ENCODE peak calls at places on chromosomes 16 and 17, in seven cellular contexts. Q, K, D, O, X, I and A are unnamed samples.

GRCh38 chr17:144936-145670 is 7.7 kb downstream of the SCGB1C2 start:
- DNase-seq in D (peak; percentile 13), I (no peak), Q (no peak), K (peak; percentile 2), O (peak; percentile 27), X (no peak), A (no peak)

GRCh38 chr17:5537251-5537650 is 47.1 kb downstream of the NLRP1 start:
- DNase-seq in Q (no peak), D (no peak), K (no peak), I (no peak), X (no peak), O (no peak), A (no peak)

GRCh38 chr17:61230461-61230860 is 169.2 kb upstream of the TBX2 start:
- DNase-seq in O (no peak), K (no peak), X (no peak), Q (no peak), I (no peak), D (no peak), A (no peak)

GRCh38 chr16:17261197-17261858 is 209.4 kb downstream of the XYLT1 start:
- DNase-seq in D (no peak), K (no peak), Q (no peak), O (no peak), I (no peak), X (no peak), A (no peak)

GRCh38 chr16:89958068-89958467 is 9.5 kb downstream of the DEF8 start:
- DNase-seq in I (no peak), D (peak; percentile 65), Q (no peak), O (no peak), K (peak; percentile 20), X (no peak), A (peak; percentile 90)

GRCh38 chr16:12330541-12330940 is 354.0 kb downstream of the SNX29 start:
- DNase-seq in I (no peak), D (no peak), X (no peak), K (peak; percentile 17), O (no peak), Q (no peak), A (no peak)

GRCh38 chr17:77529328-77529650 is 388.5 kb downstream of the SEC14L1 start:
- DNase-seq in K (no peak), I (no peak), Q (no peak), X (no peak), D (no peak), O (no peak), A (no peak)

GRCh38 chr16:74186589-74186988 is 110.0 kb upstream of the PSMD7 start:
- DNase-seq in I (no peak), D (no peak), Q (no peak), K (no peak), O (no peak), X (no peak), A (no peak)

GRCh38 chr17:71905632-71906031 is 215.2 kb upstream of the SOX9 start:
- DNase-seq in K (no peak), D (no peak), X (no peak), Q (no peak), O (no peak), I (no peak), A (no peak)

GRCh38 chr16:4273858-4274291 is 1.1 kb upstream of the TFAP4 start:
- DNase-seq in O (peak; percentile 72), D (peak; percentile 81), I (peak; percentile 64), X (no peak), Q (peak; percentile 60), K (peak; percentile 70), A (peak; percentile 52)

GRCh38 chr17:81518785-81519283 is 6.2 kb upstream of the ACTG1 start:
- DNase-seq in I (no peak), K (no peak), D (peak; percentile 82), O (peak; percentile 76), Q (peak; percentile 52), X (no peak), A (no peak)

GRCh38 chr17:81519284-81520020 is 6.9 kb upstream of the ACTG1 start:
- DNase-seq in X (no peak), Q (peak; percentile 82), D (peak; percentile 84), I (peak; percentile 72), K (no peak), O (peak; percentile 92), A (no peak)

GRCh38 chr17:81517009-81517338 is 4.4 kb upstream of the ACTG1 start:
- DNase-seq in Q (no peak), I (no peak), K (no peak), D (peak; percentile 31), X (no peak), O (no peak), A (no peak)

GRCh38 chr17:81517339-81518112 is 4.9 kb upstream of the ACTG1 start:
- DNase-seq in X (no peak), Q (no peak), D (peak; percentile 52), O (no peak), I (no peak), K (no peak), A (peak; percentile 26)

DNA sequence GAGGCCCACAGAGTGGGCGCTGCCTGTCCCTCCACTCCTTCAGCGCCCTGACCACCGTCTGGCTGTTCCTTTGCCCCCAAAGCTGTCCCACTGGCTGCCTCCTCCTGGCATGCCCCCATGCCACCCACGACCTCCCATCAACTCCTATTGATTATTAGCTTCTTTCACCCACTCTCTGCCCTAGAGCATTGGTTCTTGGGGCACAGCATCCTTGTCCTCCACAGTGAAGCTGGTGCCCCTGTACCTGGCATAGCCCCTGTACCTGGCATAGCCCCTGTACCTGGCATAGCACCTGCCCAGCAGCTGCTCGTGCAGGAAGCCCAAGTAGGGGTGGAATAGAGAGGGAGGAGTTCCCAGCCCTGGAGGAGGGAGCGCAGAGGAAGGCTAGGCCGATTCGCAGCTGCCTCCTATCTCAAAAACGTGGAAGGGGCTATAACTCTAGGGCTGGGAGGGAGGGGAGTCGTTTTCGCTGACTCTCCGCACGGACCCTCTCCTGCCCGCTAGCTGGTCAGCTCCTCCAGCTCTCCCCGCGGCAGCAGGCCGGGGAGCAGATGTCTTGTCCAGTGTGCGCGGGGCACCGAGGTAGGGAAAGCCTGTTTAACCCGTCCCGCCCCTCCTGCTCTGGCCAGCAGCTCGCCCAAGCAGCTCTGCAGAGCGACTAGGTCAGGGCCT is 5.7 kb upstream of the ACTG1 start:
- DNase-seq in D (no peak), Q (no peak), K (no peak), O (peak; percentile 43), I (no peak), X (no peak), A (no peak)
- H3K4me3 ChIP-seq in D (peak overlapping the region; percentile 55), Q (no peak overlapping the region), K (peak overlapping the region; percentile 52), O (peak overlapping the region; percentile 72), I (peak overlapping the region; percentile 68), X (peak overlapping the region; percentile 47), A (no peak overlapping the region)

DNA sequence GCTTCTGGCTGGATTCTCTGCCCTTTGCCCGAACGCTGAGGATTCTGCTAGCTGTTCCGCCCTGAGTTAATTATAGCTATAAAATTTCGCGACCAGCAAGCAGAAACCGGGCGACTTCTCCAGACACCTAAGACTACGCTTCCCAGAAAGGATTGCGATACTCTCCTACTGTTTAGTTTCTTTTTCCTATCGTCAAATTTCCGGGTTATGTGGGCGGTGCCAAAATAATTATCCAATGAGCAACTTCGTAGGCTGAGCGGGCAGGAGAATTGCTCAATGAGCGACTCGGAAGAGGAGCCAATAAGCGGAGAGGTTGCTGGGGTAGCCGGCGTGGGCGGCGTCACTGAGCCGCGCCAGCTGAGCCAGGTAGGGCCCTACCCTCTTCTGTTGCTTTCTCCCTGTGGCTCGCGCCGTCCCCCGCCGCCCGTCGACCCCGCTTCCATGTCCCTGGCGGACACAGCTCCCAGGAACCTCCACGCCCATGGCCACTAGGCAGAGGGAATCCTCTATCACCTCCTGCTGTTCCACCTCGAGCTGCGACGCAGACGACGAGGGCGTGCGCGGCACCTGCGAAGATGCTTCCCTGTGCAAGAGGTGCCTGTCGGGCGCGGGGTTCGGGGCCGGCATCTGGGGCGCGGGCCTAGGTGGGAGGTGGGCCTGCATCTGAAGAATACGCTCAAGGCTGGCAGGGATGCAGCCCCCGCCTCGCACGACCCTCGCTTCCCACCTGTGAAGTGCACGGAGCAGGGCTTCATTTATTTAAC is at the start of gene LCMT1:
- DNase-seq in X (peak; percentile 68), K (peak; percentile 96), O (peak; percentile 90), Q (peak; percentile 91), I (peak; percentile 87), D (peak; percentile 94), A (peak; percentile 91)
- TF ChIP-seq CTCF in X (no peak), K (no peak), O (no peak), Q (no peak), I (no peak), D (no peak), A (no peak)

DNA sequence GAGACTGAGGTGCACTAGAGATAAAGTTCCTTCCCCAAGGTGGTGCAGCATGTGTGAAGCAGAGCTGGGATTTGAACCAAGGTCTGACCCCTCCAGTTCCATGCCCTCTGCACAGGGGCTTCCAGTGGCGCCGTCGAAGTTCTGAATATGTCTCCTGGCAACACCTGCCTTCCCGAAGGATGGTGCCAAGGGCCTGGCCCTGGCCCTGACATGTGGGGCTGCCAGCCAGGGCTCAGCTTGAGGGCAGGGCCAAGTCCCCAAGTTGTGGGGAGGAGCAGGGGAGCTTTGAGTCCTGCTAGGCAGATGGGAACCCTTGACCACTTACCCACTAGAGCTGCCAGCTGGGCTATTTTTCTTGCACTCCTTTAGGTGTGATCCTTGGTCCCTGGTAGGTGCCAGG is 56.4 kb downstream of the NKD1 start:
- DNase-seq in K (no peak), Q (no peak), O (no peak), I (no peak), X (no peak), D (no peak), A (no peak)
- H3K4me1 ChIP-seq in K (no peaks in the 10 kb centered on the region), Q (peaks cover 4% of the 10 kb centered on the region), O (no peaks in the 10 kb centered on the region), I (no peaks in the 10 kb centered on the region), X (peaks cover 41% of the 10 kb centered on the region), D (peaks cover 30% of the 10 kb centered on the region), A (no peaks in the 10 kb centered on the region)

GRCh38 chr17:40548491-40548981 is 16.7 kb downstream of the CCR7 start:
- DNase-seq in D (no peak), O (no peak), Q (no peak), K (no peak), I (peak; percentile 45), X (no peak), A (no peak)
- H3K4me3 ChIP-seq in D (no peak overlapping the region), O (no peak overlapping the region), Q (no peak overlapping the region), K (no peak overlapping the region), I (peak overlapping the region; percentile 15), X (no peak overlapping the region), A (no peak overlapping the region)

DNA sequence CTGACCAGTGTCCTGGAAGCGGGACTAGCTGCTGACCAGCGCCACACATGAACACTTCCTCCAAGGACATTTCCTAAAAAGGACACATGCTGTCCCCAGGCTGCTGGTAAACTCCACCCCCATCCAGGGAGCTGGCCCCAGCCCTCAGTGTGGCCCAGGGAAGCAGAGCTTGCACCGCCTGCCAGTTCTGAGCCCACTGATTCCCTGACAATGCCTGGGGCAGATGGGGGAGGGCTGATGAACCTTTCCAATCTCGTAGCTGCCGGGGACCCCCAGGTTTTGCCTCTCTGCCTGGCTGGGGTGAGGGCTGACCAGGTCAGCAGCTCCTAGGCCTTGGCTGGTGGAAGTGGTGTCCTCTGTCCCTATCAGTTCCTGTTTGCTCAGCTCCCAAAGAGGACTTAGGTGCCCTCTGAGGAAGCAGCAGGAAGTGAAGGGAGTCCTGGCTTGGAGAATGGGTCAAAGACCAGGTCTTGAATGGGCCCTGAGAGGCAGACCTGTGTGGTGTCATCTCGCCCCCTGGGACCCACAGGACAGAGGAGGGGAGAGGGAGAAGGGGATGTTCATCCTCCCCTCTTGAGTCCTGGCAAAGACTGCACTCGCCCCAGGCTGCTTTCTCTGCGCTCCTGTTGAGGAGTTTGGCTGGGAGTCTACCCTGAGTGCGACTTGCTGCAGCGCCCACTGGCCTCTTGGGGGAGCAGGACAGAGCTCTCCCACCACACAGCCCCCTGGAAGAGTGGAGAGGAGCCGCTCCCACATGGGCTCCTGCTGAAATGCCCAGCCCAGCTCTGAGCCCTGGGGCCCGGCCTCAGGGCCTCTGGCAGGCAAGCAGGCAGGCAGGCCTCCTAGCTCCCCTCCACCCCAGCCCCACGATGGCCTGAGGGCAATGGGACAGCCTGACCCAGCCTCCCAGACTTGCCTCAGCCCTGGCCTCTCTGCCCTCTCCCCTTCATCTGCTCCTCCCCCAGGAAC is 16.8 kb downstream of the PDK2 start:
- DNase-seq in O (peak; percentile 69), X (no peak), K (peak; percentile 85), I (no peak), D (no peak), Q (peak; percentile 58), A (no peak)
- TF ChIP-seq CTCF in O (no peak), X (no peak), K (no peak), I (no peak), D (no peak), Q (no peak), A (peak; percentile 20)